ENCODE peak calls at places on chromosomes 4 and X, in five cellular contexts. Y, L, I, M and C are unnamed samples.

GRCh38 chrX:153794897-153795816 is 689 bp downstream of the SSR4 start:
- DNase-seq in Y (no peak), L (no peak), I (no peak), M (no peak), C (no peak)

GRCh38 chr4:7620086-7620813 is 185.5 kb upstream of the PSAPL1 start:
- DNase-seq in Y (no peak), I (no peak), L (no peak), M (no peak), C (no peak)

GRCh38 chr4:144750348-144750747 is 104.4 kb downstream of the HHIP start:
- DNase-seq in L (no peak), Y (no peak), M (no peak), I (no peak), C (peak)

GRCh38 chrX:108415146-108415545 is 23.1 kb downstream of the COL4A6 start:
- DNase-seq in I (no peak), L (no peak), Y (no peak), M (no peak), C (no peak)

GRCh38 chrX:18424482-18425198 is 768 bp upstream of the CDKL5 start:
- DNase-seq in L (peak), M (peak), Y (peak), I (no peak), C (peak)

GRCh38 chr4:170391066-170391754 is 301.5 kb upstream of the AADAT start:
- DNase-seq in M (no peak), Y (no peak), L (peak), I (peak), C (no peak)

GRCh38 chrX:154717824-154718223 is 33.1 kb downstream of the GAB3 start:
- DNase-seq in I (no peak), M (peak), L (peak), Y (no peak), C (peak)

GRCh38 chr4:81314196-81314896 is 99.3 kb upstream of the PRKG2 start:
- DNase-seq in M (no peak), I (peak), Y (no peak), L (no peak), C (peak)

GRCh38 chrX:34381241-34381640 is 249.1 kb upstream of the FAM47A start:
- DNase-seq in I (no peak), L (no peak), M (no peak), Y (no peak), C (no peak)

GRCh38 chrX:115649461-115650063 is 88.6 kb downstream of the PLS3 start:
- DNase-seq in M (no peak), Y (no peak), L (no peak), I (no peak), C (no peak)

GRCh38 chr4:115484479-115484878 is 371.1 kb upstream of the NDST4 start:
- DNase-seq in L (no peak), M (no peak), I (no peak), Y (no peak), C (no peak)

GRCh38 chr4:27916432-27917184 is 1056.0 kb downstream of the STIM2 start:
- DNase-seq in I (no peak), L (no peak), Y (no peak), M (no peak), C (no peak)

GRCh38 chr4:152997771-152998487 is 61.8 kb downstream of the FHDC1 start:
- DNase-seq in I (no peak), M (no peak), L (no peak), Y (no peak), C (no peak)

GRCh38 chrX:24200133-24200532 is 50.6 kb downstream of the ZFX start:
- DNase-seq in I (no peak), Y (no peak), L (no peak), M (no peak), C (no peak)

GRCh38 chr4:27048350-27049100 is 187.9 kb downstream of the STIM2 start:
- DNase-seq in M (peak), Y (no peak), I (peak), L (peak), C (peak)

GRCh38 chrX:130055899-130056298 is 54.4 kb downstream of the ELF4 start:
- DNase-seq in L (no peak), M (no peak), Y (no peak), I (no peak), C (no peak)

GRCh38 chr4:13543648-13544555 is at the start of gene NKX3-2:
- DNase-seq in Y (no peak), M (peak), L (no peak), I (no peak), C (peak)

GRCh38 chr4:27702710-27703431 is 842.2 kb downstream of the STIM2 start:
- DNase-seq in I (no peak), Y (no peak), L (no peak), M (peak), C (peak)

GRCh38 chr4:78618426-78618825 is 66.9 kb downstream of the ANXA3 start:
- DNase-seq in Y (no peak), M (no peak), I (no peak), L (no peak), C (no peak)

GRCh38 chr4:1500231-1500965 is 94.2 kb upstream of the NKX1-1 start:
- DNase-seq in L (no peak), I (no peak), Y (no peak), M (no peak), C (no peak)

GRCh38 chrX:51894697-51895336 is 1.4 kb downstream of the MAGED1 start:
- DNase-seq in L (peak), Y (no peak), I (no peak), M (peak), C (peak)

GRCh38 chr4:143384381-143384994 is 47.8 kb downstream of the GAB1 start:
- DNase-seq in Y (no peak), M (no peak), L (no peak), I (no peak), C (no peak)

GRCh38 chr4:154039435-154040061 is 250.7 kb upstream of the SFRP2 start:
- DNase-seq in M (no peak), Y (no peak), L (no peak), I (no peak), C (peak)

GRCh38 chr4:185054257-185054656 is 36.0 kb downstream of the HELT start:
- DNase-seq in M (no peak), Y (no peak), I (no peak), L (no peak), C (no peak)

GRCh38 chr4:14916554-14917304 is 85.6 kb upstream of the CPEB2 start:
- DNase-seq in L (peak), Y (no peak), M (no peak), I (peak), C (no peak)

GRCh38 chr4:123113193-123113592 is 190.8 kb upstream of the NUDT6 start:
- DNase-seq in L (no peak), Y (no peak), I (no peak), M (no peak), C (no peak)

GRCh38 chr4:48139688-48140087 is 5.6 kb upstream of the TXK start:
- DNase-seq in M (no peak), Y (no peak), I (no peak), L (no peak), C (no peak)